ENCODE peak calls at places on chromosomes 7 and 10, in eight cellular contexts. C is GM10248, X is neural crest cell, Z is upper lobe of right lung, U is body of pancreas, W is bronchial epithelial cell, B is colonic mucosa, I is omental fat pad. H is an unnamed sample.

GRCh38 chr10:44885710-44886109 is 25.4 kb upstream of the TMEM72 start:
- DNase-seq in C (no peak), X (no peak), Z (no peak), U (no peak), W (no peak), B (no peak), I (no peak), H (no peak)

GRCh38 chr7:87345962-87346371 is 503 bp downstream of the CROT start:
- DNase-seq in C (no peak), X (no peak), Z (no peak), U (no peak), W (no peak), B (no peak), I (no peak), H (no peak)

GRCh38 chr7:22397981-22398380 is 41.0 kb upstream of the RAPGEF5 start:
- DNase-seq in C (no peak), X (no peak), Z (no peak), U (no peak), W (no peak), B (no peak), I (no peak), H (no peak)

GRCh38 chr10:121106607-121107006 is 255.4 kb downstream of the WDR11 start:
- DNase-seq in C (no peak), X (no peak), Z (no peak), U (no peak), W (no peak), B (no peak), I (no peak), H (no peak)

GRCh38 chr10:51170518-51171245 is 96.4 kb downstream of the PRKG1 start:
- DNase-seq in C (no peak), X (no peak), Z (no peak), U (no peak), W (peak), B (no peak), I (no peak), H (no peak)

GRCh38 chr7:93461350-93461749 is 113.2 kb downstream of the CALCR start:
- DNase-seq in C (no peak), X (no peak), Z (no peak), U (no peak), W (peak), B (no peak), I (no peak), H (no peak)

GRCh38 chr7:27099224-27099838 is 3.2 kb downstream of the HOXA2 start:
- DNase-seq in C (no peak), X (no peak), Z (no peak), U (no peak), W (no peak), B (no peak), I (no peak), H (no peak)

GRCh38 chr7:28179081-28180030 is 1.2 kb downstream of the JAZF1 start:
- DNase-seq in C (peak), X (peak), Z (peak), U (peak), W (no peak), B (peak), I (peak), H (peak)

GRCh38 chr7:122790558-122790957 is 87.8 kb upstream of the RNF148 start:
- DNase-seq in C (no peak), X (no peak), Z (no peak), U (no peak), W (no peak), B (no peak), I (no peak), H (no peak)

GRCh38 chr7:157271991-157272324 is 64.8 kb upstream of the DNAJB6 start:
- DNase-seq in C (no peak), X (no peak), Z (peak), U (peak), W (peak), B (no peak), I (no peak), H (peak)

GRCh38 chr10:132368881-132369635 is 27.9 kb upstream of the PWWP2B start:
- DNase-seq in C (no peak), X (no peak), Z (no peak), U (no peak), W (no peak), B (no peak), I (no peak), H (no peak)

GRCh38 chr7:23369100-23369499 is 70.0 kb downstream of the MALSU1 start:
- DNase-seq in C (no peak), X (no peak), Z (no peak), U (no peak), W (no peak), B (no peak), I (no peak), H (no peak)

GRCh38 chr7:50229964-50230363 is 74.6 kb upstream of the IKZF1 start:
- DNase-seq in C (no peak), X (no peak), Z (no peak), U (no peak), W (no peak), B (no peak), I (no peak), H (no peak)
- TF ChIP-seq CTCF in C (peak), X (peak), Z (peak), U (no peak), W (no peak), B (no peak), I (no peak), H (peak)

DNA sequence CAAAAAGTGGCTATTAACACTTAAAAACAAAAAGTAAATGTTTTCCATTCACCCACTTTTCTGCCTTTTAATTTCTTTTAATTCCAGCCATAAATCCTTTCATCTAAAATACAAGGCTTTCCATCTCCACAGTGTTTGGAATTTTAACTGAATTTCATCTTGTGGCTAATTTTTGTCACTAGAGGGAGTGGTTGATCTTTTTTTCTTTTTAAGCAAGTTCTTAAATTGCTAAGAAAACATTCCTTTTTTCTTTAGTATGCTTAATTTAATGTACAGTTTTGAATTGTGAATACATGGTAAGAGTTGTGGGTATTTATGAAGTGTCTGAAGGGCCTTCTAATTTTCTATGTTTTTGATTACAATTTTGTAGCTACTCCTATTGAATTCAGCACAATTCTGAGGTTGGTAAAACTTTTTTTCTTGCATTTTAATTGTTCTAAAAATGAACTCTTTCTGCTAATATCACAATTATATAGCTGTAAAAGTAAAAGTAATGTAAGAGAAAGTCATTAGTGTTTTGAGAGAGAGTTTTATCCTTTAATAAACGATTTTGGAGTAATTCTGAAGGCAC is 54.9 kb upstream of the ANK3 start:
- DNase-seq in C (no peak), X (no peak), Z (no peak), U (no peak), W (peak), B (no peak), I (no peak), H (no peak)
- TF ChIP-seq CTCF in C (no peak), X (peak), Z (peak), U (no peak), W (peak), B (peak), I (no peak), H (no peak)

DNA sequence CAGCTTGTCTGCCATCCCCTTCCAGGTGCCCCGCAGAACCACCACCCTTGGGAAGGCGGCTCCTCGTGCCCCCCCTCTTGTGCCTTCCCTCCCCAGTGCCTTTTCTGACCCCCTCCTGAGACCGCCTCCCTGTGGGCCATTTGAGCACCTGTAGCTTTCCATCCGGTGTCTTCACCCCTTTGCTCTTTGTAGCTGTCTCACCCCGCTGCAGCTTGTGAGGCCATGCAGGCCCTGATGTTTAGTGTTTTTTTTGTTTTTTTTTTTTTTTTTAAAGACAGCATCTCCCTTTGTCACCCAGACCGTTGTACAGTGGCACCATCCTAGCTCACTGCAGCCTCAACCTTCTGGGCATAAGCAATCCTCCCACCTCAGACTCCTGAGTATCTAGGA is 52.5 kb downstream of the CUX1 start:
- DNase-seq in C (no peak), X (no peak), Z (no peak), U (no peak), W (no peak), B (no peak), I (no peak), H (no peak)
- TF ChIP-seq CTCF in C (no peak), X (no peak), Z (no peak), U (no peak), W (no peak), B (no peak), I (no peak), H (no peak)

GRCh38 chr10:28872592-28873165 is 195.4 kb downstream of the BAMBI start:
- DNase-seq in C (no peak), X (no peak), Z (no peak), U (no peak), W (no peak), B (no peak), I (no peak), H (no peak)

GRCh38 chr10:28878236-28878970 is 201.1 kb downstream of the BAMBI start:
- DNase-seq in C (no peak), X (no peak), Z (no peak), U (peak), W (no peak), B (no peak), I (no peak), H (no peak)

GRCh38 chr10:28873540-28873939 is 196.2 kb downstream of the BAMBI start:
- DNase-seq in C (no peak), X (no peak), Z (no peak), U (no peak), W (no peak), B (peak), I (no peak), H (no peak)

GRCh38 chr10:28874210-28874609 is 196.9 kb downstream of the BAMBI start:
- DNase-seq in C (no peak), X (no peak), Z (no peak), U (no peak), W (no peak), B (no peak), I (no peak), H (no peak)

GRCh38 chr10:28875535-28876208 is 198.4 kb downstream of the BAMBI start:
- DNase-seq in C (no peak), X (no peak), Z (no peak), U (no peak), W (no peak), B (no peak), I (no peak), H (no peak)
- TF ChIP-seq CTCF in C (no peak), X (no peak), Z (no peak), U (no peak), W (no peak), B (no peak), I (no peak), H (no peak)

DNA sequence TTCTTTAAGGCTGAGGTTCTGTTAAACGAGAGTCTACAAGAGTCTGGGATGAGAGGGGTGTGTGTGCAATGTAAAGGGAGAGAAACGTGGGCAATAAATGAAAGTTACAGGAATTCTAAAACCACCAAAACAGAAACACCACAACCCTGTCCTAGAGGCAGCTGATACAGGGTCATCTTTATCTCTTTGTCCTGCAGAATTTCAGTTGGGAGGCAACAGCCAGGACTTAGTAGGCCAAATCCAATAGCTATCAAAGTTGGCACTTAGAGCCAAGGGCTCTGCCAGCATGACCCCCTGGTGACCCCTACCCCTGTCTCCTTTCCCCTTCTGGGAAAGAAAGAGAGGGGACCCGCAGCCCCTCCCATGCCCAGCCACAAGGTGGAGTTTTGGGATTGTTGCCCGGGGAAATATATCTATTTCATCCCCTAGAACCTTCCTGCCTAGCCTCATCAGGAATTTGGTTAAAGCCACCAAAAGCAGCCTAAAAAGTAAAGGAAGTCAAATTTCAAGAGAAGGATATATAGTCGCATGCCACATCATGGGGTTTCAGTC is 85.2 kb downstream of the OSBPL3 start:
- DNase-seq in C (no peak), X (no peak), Z (no peak), U (no peak), W (no peak), B (no peak), I (no peak), H (no peak)
- TF ChIP-seq CTCF in C (no peak), X (peak), Z (peak), U (no peak), W (peak), B (no peak), I (no peak), H (no peak)

GRCh38 chr7:139647812-139648616 is 124.5 kb downstream of the CLEC2L start:
- DNase-seq in C (no peak), X (no peak), Z (no peak), U (no peak), W (no peak), B (no peak), I (no peak), H (no peak)

GRCh38 chr7:139647085-139647484 is 123.6 kb downstream of the CLEC2L start:
- DNase-seq in C (peak), X (no peak), Z (no peak), U (no peak), W (no peak), B (no peak), I (no peak), H (peak)

GRCh38 chr7:139648941-139649425 is 125.5 kb downstream of the CLEC2L start:
- DNase-seq in C (peak), X (no peak), Z (peak), U (no peak), W (no peak), B (no peak), I (no peak), H (peak)

GRCh38 chr7:139650429-139651100 is 127.1 kb downstream of the CLEC2L start:
- DNase-seq in C (no peak), X (no peak), Z (no peak), U (no peak), W (peak), B (no peak), I (no peak), H (no peak)

DNA sequence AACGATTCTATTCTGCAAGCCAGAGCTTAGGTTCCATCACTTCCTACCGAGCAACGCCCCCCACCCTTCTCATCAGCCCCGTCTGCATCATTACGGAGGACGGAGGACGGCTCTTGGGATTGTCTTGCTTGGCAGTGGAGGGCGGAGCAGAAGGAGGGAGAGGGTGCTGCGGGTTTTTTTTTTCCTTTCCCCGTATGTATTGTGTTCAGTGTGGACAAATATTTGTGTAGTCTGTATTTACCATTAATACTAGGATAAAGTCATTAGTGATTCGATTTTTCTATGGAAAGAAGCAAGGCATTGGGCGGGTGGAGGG is 125.1 kb downstream of the CLEC2L start:
- DNase-seq in C (no peak), X (no peak), Z (no peak), U (no peak), W (no peak), B (no peak), I (no peak), H (no peak)
- TF ChIP-seq CTCF in C (no peak), X (no peak), Z (no peak), U (no peak), W (no peak), B (no peak), I (no peak), H (no peak)

DNA sequence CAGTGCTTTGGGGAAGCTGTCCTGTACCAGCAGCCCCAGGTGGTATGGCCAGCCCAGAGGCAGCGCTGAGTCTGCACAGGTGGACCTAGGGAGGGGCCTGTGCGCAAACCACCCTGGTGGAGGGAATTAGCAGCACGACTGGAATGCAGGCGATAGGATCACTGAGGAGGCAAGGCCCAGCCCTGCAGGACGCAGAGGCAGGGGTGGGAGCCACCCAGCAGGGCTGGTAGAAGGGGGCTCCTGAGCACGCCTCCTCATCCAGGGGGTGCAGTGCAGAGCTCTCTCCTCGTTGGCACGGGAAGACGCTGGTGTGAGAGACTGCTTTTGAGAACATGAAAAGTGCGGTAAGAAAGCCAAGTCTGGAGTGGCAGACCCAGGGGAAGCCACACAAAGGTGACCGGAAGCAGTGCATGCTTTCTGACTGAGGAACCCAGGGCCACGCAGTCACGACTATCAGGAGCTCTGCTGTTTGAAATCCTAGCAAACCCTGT is 6.0 kb downstream of the FXYD4 start:
- DNase-seq in C (no peak), X (no peak), Z (peak), U (no peak), W (peak), B (no peak), I (no peak), H (no peak)
- TF ChIP-seq CTCF in C (no peak), X (peak), Z (peak), U (no peak), W (peak), B (no peak), I (no peak), H (no peak)

DNA sequence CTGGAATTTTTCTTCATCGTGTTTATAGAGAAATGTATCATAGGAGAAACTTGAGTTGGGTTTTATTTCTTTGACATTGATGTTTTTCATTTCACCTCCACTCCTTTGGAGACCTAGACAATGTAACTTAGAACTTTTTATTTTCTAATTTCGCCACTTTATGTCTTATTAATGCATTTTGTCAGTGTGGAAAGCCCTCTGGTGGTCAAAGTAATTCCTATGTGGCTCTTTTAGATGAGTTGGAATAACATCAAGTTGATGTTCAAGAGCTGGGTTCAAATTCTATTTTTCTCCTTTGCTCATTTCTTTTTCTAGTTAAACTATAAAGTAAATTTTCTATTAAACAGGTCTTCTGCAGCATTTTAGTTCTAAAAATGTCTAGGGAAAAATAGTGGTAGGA is 478.6 kb downstream of the LRMDA start:
- DNase-seq in C (no peak), X (no peak), Z (no peak), U (no peak), W (peak), B (no peak), I (no peak), H (no peak)
- TF ChIP-seq CTCF in C (no peak), X (peak), Z (peak), U (no peak), W (peak), B (peak), I (no peak), H (no peak)

GRCh38 chr10:82953909-82954308 is 1078.9 kb downstream of the NRG3 start:
- DNase-seq in C (no peak), X (no peak), Z (no peak), U (no peak), W (no peak), B (no peak), I (no peak), H (no peak)
- TF ChIP-seq CTCF in C (no peak), X (no peak), Z (no peak), U (no peak), W (no peak), B (no peak), I (no peak), H (no peak)